ENCODE peak calls at places on chromosomes 11 and 22, in six cellular contexts. One of them, this sample, is unnamed.

GRCh38 chr22:41540365-41540764 is 3.9 kb downstream of the POLR3H start:
- DNase-seq in iPS-NIHi11: no peak
- DNase-seq in psoas muscle: no peak
- DNase-seq in D721Med: no peak
- DNase-seq in mesenchymal stem cell: no peak
- DNase-seq in activated T-cell treated with anti-CD3 and anti-CD28 coated beads for 1 hour: no peak
- DNase-seq in this sample: no peak

GRCh38 chr11:76891285-76891684 is 30.6 kb downstream of the ACER3 start:
- DNase-seq in iPS-NIHi11: no peak
- DNase-seq in psoas muscle: no peak
- DNase-seq in D721Med: no peak
- DNase-seq in mesenchymal stem cell: no peak
- DNase-seq in activated T-cell treated with anti-CD3 and anti-CD28 coated beads for 1 hour: no peak
- DNase-seq in this sample: no peak

GRCh38 chr11:94880216-94880615 is 93.1 kb downstream of the CWC15 start:
- DNase-seq in iPS-NIHi11: no peak
- DNase-seq in psoas muscle: no peak
- DNase-seq in D721Med: no peak
- DNase-seq in mesenchymal stem cell: no peak
- DNase-seq in activated T-cell treated with anti-CD3 and anti-CD28 coated beads for 1 hour: no peak
- DNase-seq in this sample: no peak

GRCh38 chr11:126359431-126360048 is 4.1 kb downstream of the ST3GAL4 start:
- DNase-seq in iPS-NIHi11: no peak
- DNase-seq in psoas muscle: peak
- DNase-seq in D721Med: no peak
- DNase-seq in mesenchymal stem cell: no peak
- DNase-seq in activated T-cell treated with anti-CD3 and anti-CD28 coated beads for 1 hour: no peak
- DNase-seq in this sample: no peak

GRCh38 chr11:340539-341512 is 20.2 kb upstream of the IFITM3 start:
- DNase-seq in iPS-NIHi11: no peak
- DNase-seq in psoas muscle: no peak
- DNase-seq in D721Med: no peak
- DNase-seq in mesenchymal stem cell: no peak
- DNase-seq in activated T-cell treated with anti-CD3 and anti-CD28 coated beads for 1 hour: no peak
- DNase-seq in this sample: no peak

GRCh38 chr11:113505541-113506375 is 30.6 kb upstream of the DRD2 start:
- DNase-seq in iPS-NIHi11: no peak
- DNase-seq in psoas muscle: no peak
- DNase-seq in D721Med: no peak
- DNase-seq in mesenchymal stem cell: no peak
- DNase-seq in activated T-cell treated with anti-CD3 and anti-CD28 coated beads for 1 hour: no peak
- DNase-seq in this sample: peak

GRCh38 chr22:28570697-28571373 is 108.8 kb downstream of the TTC28 start:
- DNase-seq in iPS-NIHi11: no peak
- DNase-seq in psoas muscle: no peak
- DNase-seq in D721Med: no peak
- DNase-seq in mesenchymal stem cell: no peak
- DNase-seq in activated T-cell treated with anti-CD3 and anti-CD28 coated beads for 1 hour: no peak
- DNase-seq in this sample: no peak

GRCh38 chr11:7538466-7539454 is 25.0 kb downstream of the PPFIBP2 start:
- DNase-seq in iPS-NIHi11: no peak
- DNase-seq in psoas muscle: no peak
- DNase-seq in D721Med: no peak
- DNase-seq in mesenchymal stem cell: no peak
- DNase-seq in activated T-cell treated with anti-CD3 and anti-CD28 coated beads for 1 hour: no peak
- DNase-seq in this sample: peak

GRCh38 chr11:129458756-129459535 is 83.3 kb downstream of the BARX2 start:
- DNase-seq in iPS-NIHi11: no peak
- DNase-seq in psoas muscle: no peak
- DNase-seq in D721Med: no peak
- DNase-seq in mesenchymal stem cell: no peak
- DNase-seq in activated T-cell treated with anti-CD3 and anti-CD28 coated beads for 1 hour: no peak
- DNase-seq in this sample: peak

GRCh38 chr11:23078289-23078971 is 218.2 kb upstream of the CCDC179 start:
- DNase-seq in iPS-NIHi11: no peak
- DNase-seq in psoas muscle: no peak
- DNase-seq in D721Med: no peak
- DNase-seq in mesenchymal stem cell: peak
- DNase-seq in activated T-cell treated with anti-CD3 and anti-CD28 coated beads for 1 hour: no peak
- DNase-seq in this sample: no peak

GRCh38 chr22:19974233-19974861 is 32.7 kb upstream of the TXNRD2 start:
- DNase-seq in iPS-NIHi11: peak
- DNase-seq in psoas muscle: no peak
- DNase-seq in D721Med: no peak
- DNase-seq in mesenchymal stem cell: peak
- DNase-seq in activated T-cell treated with anti-CD3 and anti-CD28 coated beads for 1 hour: no peak
- DNase-seq in this sample: peak

GRCh38 chr11:129416080-129416820 is 40.6 kb downstream of the BARX2 start:
- DNase-seq in iPS-NIHi11: no peak
- DNase-seq in psoas muscle: no peak
- DNase-seq in D721Med: no peak
- DNase-seq in mesenchymal stem cell: no peak
- DNase-seq in activated T-cell treated with anti-CD3 and anti-CD28 coated beads for 1 hour: no peak
- DNase-seq in this sample: no peak

GRCh38 chr22:20530368-20531153 is 23.2 kb downstream of the MED15 start:
- DNase-seq in iPS-NIHi11: peak
- DNase-seq in psoas muscle: peak
- DNase-seq in D721Med: no peak
- DNase-seq in mesenchymal stem cell: peak
- DNase-seq in activated T-cell treated with anti-CD3 and anti-CD28 coated beads for 1 hour: no peak
- DNase-seq in this sample: peak

GRCh38 chr11:62856333-62856910 is 17.0 kb upstream of the WDR74 start:
- DNase-seq in iPS-NIHi11: no peak
- DNase-seq in psoas muscle: no peak
- DNase-seq in D721Med: no peak
- DNase-seq in mesenchymal stem cell: peak
- DNase-seq in activated T-cell treated with anti-CD3 and anti-CD28 coated beads for 1 hour: no peak
- DNase-seq in this sample: no peak

GRCh38 chr11:95549276-95549675 is 240.3 kb downstream of the FAM76B start:
- DNase-seq in iPS-NIHi11: no peak
- DNase-seq in psoas muscle: no peak
- DNase-seq in D721Med: no peak
- DNase-seq in mesenchymal stem cell: no peak
- DNase-seq in activated T-cell treated with anti-CD3 and anti-CD28 coated beads for 1 hour: no peak
- DNase-seq in this sample: no peak

GRCh38 chr11:67450796-67451657 is 1.5 kb downstream of the GPR152 start:
- DNase-seq in iPS-NIHi11: no peak
- DNase-seq in psoas muscle: no peak
- DNase-seq in D721Med: no peak
- DNase-seq in mesenchymal stem cell: no peak
- DNase-seq in activated T-cell treated with anti-CD3 and anti-CD28 coated beads for 1 hour: no peak
- DNase-seq in this sample: no peak

GRCh38 chr22:16601437-16602223 is 9.0 kb upstream of the CCT8L2 start:
- DNase-seq in iPS-NIHi11: no peak
- DNase-seq in psoas muscle: peak
- DNase-seq in D721Med: no peak
- DNase-seq in mesenchymal stem cell: no peak
- DNase-seq in activated T-cell treated with anti-CD3 and anti-CD28 coated beads for 1 hour: no peak
- DNase-seq in this sample: no peak

GRCh38 chr22:36252754-36253522 is at the start of gene APOL1:
- DNase-seq in iPS-NIHi11: no peak
- DNase-seq in psoas muscle: no peak
- DNase-seq in D721Med: no peak
- DNase-seq in mesenchymal stem cell: peak
- DNase-seq in activated T-cell treated with anti-CD3 and anti-CD28 coated beads for 1 hour: no peak
- DNase-seq in this sample: peak

GRCh38 chr11:59025097-59025496 is 61.0 kb upstream of the GLYATL1B start:
- DNase-seq in iPS-NIHi11: no peak
- DNase-seq in psoas muscle: no peak
- DNase-seq in D721Med: no peak
- DNase-seq in mesenchymal stem cell: no peak
- DNase-seq in activated T-cell treated with anti-CD3 and anti-CD28 coated beads for 1 hour: no peak
- DNase-seq in this sample: no peak

GRCh38 chr11:47566166-47566546 is 757 bp downstream of the PTPMT1 start:
- DNase-seq in iPS-NIHi11: no peak
- DNase-seq in psoas muscle: no peak
- DNase-seq in D721Med: no peak
- DNase-seq in mesenchymal stem cell: peak
- DNase-seq in activated T-cell treated with anti-CD3 and anti-CD28 coated beads for 1 hour: no peak
- DNase-seq in this sample: peak

GRCh38 chr11:6988506-6988905 is 31.6 kb downstream of the ZNF214 start:
- DNase-seq in iPS-NIHi11: no peak
- DNase-seq in psoas muscle: no peak
- DNase-seq in D721Med: no peak
- DNase-seq in mesenchymal stem cell: no peak
- DNase-seq in activated T-cell treated with anti-CD3 and anti-CD28 coated beads for 1 hour: no peak
- DNase-seq in this sample: no peak

GRCh38 chr22:49838771-49839717 is 11.4 kb upstream of the BRD1 start:
- DNase-seq in iPS-NIHi11: peak
- DNase-seq in psoas muscle: no peak
- DNase-seq in D721Med: no peak
- DNase-seq in mesenchymal stem cell: no peak
- DNase-seq in activated T-cell treated with anti-CD3 and anti-CD28 coated beads for 1 hour: peak
- DNase-seq in this sample: peak

GRCh38 chr11:117874910-117875396 is 1.5 kb downstream of the FXYD6 start:
- DNase-seq in iPS-NIHi11: no peak
- DNase-seq in psoas muscle: no peak
- DNase-seq in D721Med: no peak
- DNase-seq in mesenchymal stem cell: no peak
- DNase-seq in activated T-cell treated with anti-CD3 and anti-CD28 coated beads for 1 hour: no peak
- DNase-seq in this sample: no peak

GRCh38 chr22:44676441-44677298 is 25.3 kb upstream of the PRR5 start:
- DNase-seq in iPS-NIHi11: no peak
- DNase-seq in psoas muscle: no peak
- DNase-seq in D721Med: no peak
- DNase-seq in mesenchymal stem cell: peak
- DNase-seq in activated T-cell treated with anti-CD3 and anti-CD28 coated beads for 1 hour: no peak
- DNase-seq in this sample: no peak

GRCh38 chr22:24153353-24153752 is 27.9 kb upstream of the SUSD2 start:
- DNase-seq in iPS-NIHi11: no peak
- DNase-seq in psoas muscle: no peak
- DNase-seq in D721Med: no peak
- DNase-seq in mesenchymal stem cell: peak
- DNase-seq in activated T-cell treated with anti-CD3 and anti-CD28 coated beads for 1 hour: peak
- DNase-seq in this sample: no peak

GRCh38 chr22:24112188-24112587 is 69.1 kb upstream of the SUSD2 start:
- DNase-seq in iPS-NIHi11: no peak
- DNase-seq in psoas muscle: no peak
- DNase-seq in D721Med: no peak
- DNase-seq in mesenchymal stem cell: no peak
- DNase-seq in activated T-cell treated with anti-CD3 and anti-CD28 coated beads for 1 hour: no peak
- DNase-seq in this sample: no peak

GRCh38 chr11:88507771-88508557 is 170.4 kb upstream of the CTSC start:
- DNase-seq in iPS-NIHi11: no peak
- DNase-seq in psoas muscle: no peak
- DNase-seq in D721Med: no peak
- DNase-seq in mesenchymal stem cell: peak
- DNase-seq in activated T-cell treated with anti-CD3 and anti-CD28 coated beads for 1 hour: no peak
- DNase-seq in this sample: no peak

GRCh38 chr11:113242767-113243397 is 71.5 kb upstream of the TTC12 start:
- DNase-seq in iPS-NIHi11: peak
- DNase-seq in psoas muscle: no peak
- DNase-seq in D721Med: no peak
- DNase-seq in mesenchymal stem cell: peak
- DNase-seq in activated T-cell treated with anti-CD3 and anti-CD28 coated beads for 1 hour: no peak
- DNase-seq in this sample: no peak

GRCh38 chr11:95084509-95084908 is 5.1 kb upstream of the ENDOD1 start:
- DNase-seq in iPS-NIHi11: no peak
- DNase-seq in psoas muscle: no peak
- DNase-seq in D721Med: no peak
- DNase-seq in mesenchymal stem cell: no peak
- DNase-seq in activated T-cell treated with anti-CD3 and anti-CD28 coated beads for 1 hour: no peak
- DNase-seq in this sample: no peak

GRCh38 chr22:39546889-39547586 is 14.5 kb upstream of the RPS19BP1 start:
- DNase-seq in iPS-NIHi11: no peak
- DNase-seq in psoas muscle: no peak
- DNase-seq in D721Med: no peak
- DNase-seq in mesenchymal stem cell: peak
- DNase-seq in activated T-cell treated with anti-CD3 and anti-CD28 coated beads for 1 hour: no peak
- DNase-seq in this sample: no peak

GRCh38 chr11:18307461-18308139 is 14.3 kb downstream of the HPS5 start:
- DNase-seq in iPS-NIHi11: no peak
- DNase-seq in psoas muscle: no peak
- DNase-seq in D721Med: no peak
- DNase-seq in mesenchymal stem cell: no peak
- DNase-seq in activated T-cell treated with anti-CD3 and anti-CD28 coated beads for 1 hour: no peak
- DNase-seq in this sample: no peak

GRCh38 chr22:22088658-22089458 is 106.3 kb upstream of the TOP3B start:
- DNase-seq in iPS-NIHi11: no peak
- DNase-seq in psoas muscle: no peak
- DNase-seq in D721Med: no peak
- DNase-seq in mesenchymal stem cell: no peak
- DNase-seq in activated T-cell treated with anti-CD3 and anti-CD28 coated beads for 1 hour: no peak
- DNase-seq in this sample: no peak

This sample was measured in islet precursor cell.